ENCODE peak calls at places on chromosomes 4 and X, in nine cellular contexts. J, P, L, Z, A, G, N, D and U are unnamed samples.

GRCh38 chr4:132540797-132541196 is 608.3 kb upstream of the PCDH10 start:
- DNase-seq in N (no peak), Z (no peak), D (no peak), A (no peak), P (no peak), G (no peak), J (no peak), L (no peak), U (no peak)

GRCh38 chrX:100615015-100615414 is 21.6 kb downstream of the TSPAN6 start:
- DNase-seq in P (peak), L (no peak), D (peak), Z (no peak), J (peak), A (peak), G (no peak), N (no peak), U (peak)

GRCh38 chr4:90960840-90961239 is 833.6 kb downstream of the CCSER1 start:
- DNase-seq in P (no peak), Z (no peak), J (no peak), N (no peak), L (no peak), A (no peak), D (no peak), G (no peak), U (no peak)

GRCh38 chr4:91113130-91113706 is 986.0 kb downstream of the CCSER1 start:
- DNase-seq in J (no peak), D (peak), P (no peak), G (no peak), N (no peak), L (no peak), A (no peak), Z (no peak), U (no peak)

GRCh38 chr4:74394476-74395136 is 29.7 kb downstream of the EREG start:
- DNase-seq in P (no peak), Z (no peak), L (no peak), G (no peak), N (no peak), A (peak), D (peak), J (no peak), U (peak)

GRCh38 chrX:108036298-108036973 is 8.4 kb upstream of the VSIG1 start:
- DNase-seq in N (no peak), P (no peak), G (no peak), L (no peak), A (peak), Z (no peak), D (peak), J (no peak), U (peak)

GRCh38 chr4:136203199-136203598 is 1329.1 kb downstream of the PCDH18 start:
- DNase-seq in N (no peak), J (no peak), P (no peak), A (no peak), L (no peak), Z (no peak), G (no peak), D (no peak), U (no peak)

GRCh38 chrX:127708155-127708554 is 344.0 kb downstream of the ACTRT1 start:
- DNase-seq in G (no peak), D (peak), J (no peak), L (no peak), A (no peak), N (no peak), Z (no peak), P (no peak), U (no peak)

GRCh38 chr4:6076391-6076790 is 58.2 kb upstream of the C4orf50 start:
- DNase-seq in G (no peak), J (no peak), N (no peak), D (peak), L (no peak), P (no peak), A (no peak), Z (no peak), U (no peak)

GRCh38 chr4:111113591-111113990 is 490.7 kb upstream of the PITX2 start:
- DNase-seq in N (no peak), G (no peak), Z (no peak), P (no peak), J (no peak), D (no peak), A (no peak), L (no peak), U (no peak)

GRCh38 chr4:1249148-1249730 is 309 bp upstream of the CTBP1 start:
- DNase-seq in A (peak), J (peak), D (peak), N (peak), Z (peak), P (peak), L (peak), G (peak), U (peak)